ENCODE peak calls at places on chromosome 21, in seven cellular contexts. V is iPS-NIHi11, T is BE2C, W is nucleus accumbens, Y is heart left ventricle, B is NCI-H2029, L is myocyte. I is an unnamed sample.

GRCh38 chr21:39451332-39452206 is at the start of gene SH3BGR:
- DNase-seq in V (peak), T (peak), W (no peak), Y (peak), B (peak), L (peak), I (peak)

GRCh38 chr21:42500736-42501135 is 4.7 kb upstream of the RSPH1 start:
- DNase-seq in V (no peak), T (no peak), W (no peak), Y (no peak), B (no peak), L (no peak), I (no peak)

GRCh38 chr21:21000576-21001175 is 2.5 kb downstream of the NCAM2 start:
- DNase-seq in V (no peak), T (no peak), W (no peak), Y (no peak), B (no peak), L (no peak), I (no peak)

GRCh38 chr21:36700295-36700960 is 1.5 kb downstream of the SIM2 start:
- DNase-seq in V (no peak), T (no peak), W (no peak), Y (no peak), B (no peak), L (peak), I (no peak)

GRCh38 chr21:36858320-36858957 is 108.0 kb downstream of the HLCS start:
- DNase-seq in V (no peak), T (no peak), W (no peak), Y (no peak), B (no peak), L (no peak), I (no peak)

GRCh38 chr21:36282568-36283230 is 37.3 kb upstream of the MORC3 start:
- DNase-seq in V (no peak), T (no peak), W (no peak), Y (no peak), B (no peak), L (peak), I (peak)

GRCh38 chr21:34116569-34116968 is 43.2 kb downstream of the MRPS6 start:
- DNase-seq in V (no peak), T (no peak), W (no peak), Y (no peak), B (no peak), L (no peak), I (peak)

GRCh38 chr21:45496151-45496967 is 45.9 kb downstream of the SLC19A1 start:
- DNase-seq in V (no peak), T (no peak), W (no peak), Y (peak), B (no peak), L (no peak), I (no peak)

GRCh38 chr21:31887596-31887920 is 14.7 kb downstream of the HUNK start:
- DNase-seq in V (no peak), T (no peak), W (no peak), Y (peak), B (no peak), L (no peak), I (no peak)

GRCh38 chr21:26597023-26597422 is 23.9 kb upstream of the CYYR1 start:
- DNase-seq in V (no peak), T (no peak), W (no peak), Y (no peak), B (no peak), L (no peak), I (no peak)

GRCh38 chr21:20999567-21000169 is 1.5 kb downstream of the NCAM2 start:
- DNase-seq in V (peak), T (peak), W (peak), Y (no peak), B (no peak), L (peak), I (peak)

GRCh38 chr21:45865106-45865835 is 116.3 kb upstream of the COL6A1 start:
- DNase-seq in V (no peak), T (no peak), W (no peak), Y (no peak), B (no peak), L (peak), I (peak)

GRCh38 chr21:16454371-16454770 is 724.6 kb downstream of the USP25 start:
- DNase-seq in V (no peak), T (no peak), W (no peak), Y (no peak), B (no peak), L (peak), I (peak)

GRCh38 chr21:33660406-33660805 is 18.1 kb downstream of the ITSN1 start:
- DNase-seq in V (no peak), T (no peak), W (no peak), Y (no peak), B (no peak), L (no peak), I (no peak)

GRCh38 chr21:29230541-29231275 is 68.0 kb upstream of the BACH1 start:
- DNase-seq in V (no peak), T (no peak), W (no peak), Y (no peak), B (no peak), L (peak), I (peak)

GRCh38 chr21:21851657-21852056 is 853.4 kb downstream of the NCAM2 start:
- DNase-seq in V (no peak), T (no peak), W (no peak), Y (no peak), B (no peak), L (no peak), I (no peak)

GRCh38 chr21:20971296-20971921 is 26.8 kb upstream of the NCAM2 start:
- DNase-seq in V (peak), T (peak), W (no peak), Y (peak), B (peak), L (peak), I (peak)

GRCh38 chr21:16116798-16117197 is 387.0 kb downstream of the USP25 start:
- DNase-seq in V (no peak), T (no peak), W (no peak), Y (no peak), B (no peak), L (no peak), I (no peak)

GRCh38 chr21:39885119-39885848 is 18.0 kb downstream of the PCP4 start:
- DNase-seq in V (no peak), T (peak), W (no peak), Y (peak), B (peak), L (peak), I (peak)

GRCh38 chr21:41891132-41891531 is 12.0 kb upstream of the PRDM15 start:
- DNase-seq in V (no peak), T (no peak), W (no peak), Y (no peak), B (no peak), L (no peak), I (no peak)

GRCh38 chr21:16070207-16070651 is 340.4 kb downstream of the USP25 start:
- DNase-seq in V (peak), T (peak), W (peak), Y (no peak), B (no peak), L (no peak), I (no peak)

GRCh38 chr21:32214654-32215305 is 64.1 kb downstream of the MIS18A start:
- DNase-seq in V (no peak), T (no peak), W (no peak), Y (no peak), B (no peak), L (no peak), I (no peak)

GRCh38 chr21:26546698-26547097 is 26.4 kb downstream of the CYYR1 start:
- DNase-seq in V (no peak), T (no peak), W (no peak), Y (peak), B (no peak), L (no peak), I (no peak)

GRCh38 chr21:37580690-37581089 is 214.1 kb downstream of the DYRK1A start:
- DNase-seq in V (no peak), T (no peak), W (no peak), Y (no peak), B (no peak), L (peak), I (peak)

GRCh38 chr21:44054710-44055109 is 42.6 kb downstream of the TRAPPC10 start:
- DNase-seq in V (no peak), T (no peak), W (no peak), Y (no peak), B (no peak), L (peak), I (no peak)

GRCh38 chr21:18370292-18370691 is 33.3 kb downstream of the TMPRSS15 start:
- DNase-seq in V (no peak), T (no peak), W (no peak), Y (no peak), B (no peak), L (no peak), I (no peak)

GRCh38 chr21:26169061-26169610 is 1.4 kb downstream of the APP start:
- DNase-seq in V (peak), T (peak), W (peak), Y (peak), B (peak), L (peak), I (peak)

GRCh38 chr21:41777934-41778815 is 11.3 kb upstream of the RIPK4 start:
- DNase-seq in V (peak), T (peak), W (peak), Y (peak), B (peak), L (peak), I (peak)

GRCh38 chr21:29078884-29079765 is 5.7 kb upstream of the CCT8 start:
- DNase-seq in V (no peak), T (no peak), W (no peak), Y (no peak), B (peak), L (no peak), I (no peak)

GRCh38 chr21:36762636-36763035 is 63.7 kb downstream of the SIM2 start:
- DNase-seq in V (no peak), T (no peak), W (no peak), Y (no peak), B (no peak), L (no peak), I (no peak)

I was measured in SJCRH30.